ENCODE peak calls at places on chromosome 10, in ten cellular contexts. D is mammary epithelial cell; L is activated CD8-positive, alpha-beta memory T cell treated with anti-CD3 and anti-CD28 coated beads, Interleukin-2, amount 50 U/mL, for 48 hours; E is thoracic aorta; U is RCC 7860; C is heart left ventricle; T is nephron progenitor cell; A is GOT3; O is transverse colon; W is body of pancreas. P is an unnamed sample.

GRCh38 chr10:106705576-106706526 is 458.7 kb downstream of the SORCS1 start:
- DNase-seq in D (peak), T (peak), W (peak), L (peak), O (peak), A (no peak), E (no peak), U (peak), C (peak), P (no peak)

GRCh38 chr10:79248341-79248931 is 98.8 kb upstream of the PPIF start:
- DNase-seq in T (no peak), C (peak), A (no peak), L (no peak), O (peak), W (no peak), D (no peak), U (no peak), E (no peak), P (no peak)

GRCh38 chr10:70324341-70324861 is 40.6 kb upstream of the NPFFR1 start:
- DNase-seq in C (peak), O (no peak), T (peak), W (no peak), U (no peak), A (no peak), D (no peak), E (no peak), L (no peak), P (no peak)

GRCh38 chr10:28977518-28977917 is 300.2 kb downstream of the BAMBI start:
- DNase-seq in C (no peak), D (no peak), E (no peak), A (no peak), U (no peak), T (no peak), O (no peak), W (no peak), L (no peak), P (no peak)

GRCh38 chr10:112960151-112960681 is 10.2 kb downstream of the TCF7L2 start:
- DNase-seq in C (no peak), A (no peak), O (no peak), L (no peak), T (no peak), U (peak), W (no peak), D (no peak), E (no peak), P (no peak)

GRCh38 chr10:33669861-33670385 is 335.5 kb upstream of the NRP1 start:
- DNase-seq in A (no peak), O (no peak), C (no peak), D (no peak), T (no peak), L (no peak), E (no peak), W (no peak), U (no peak), P (no peak)

GRCh38 chr10:132408367-132408781 is 11.4 kb downstream of the PWWP2B start:
- DNase-seq in W (peak), E (no peak), O (peak), U (no peak), T (peak), C (no peak), A (no peak), L (no peak), D (peak), P (no peak)

GRCh38 chr10:5959581-5960069 is 17.7 kb downstream of the IL15RA start:
- DNase-seq in U (no peak), C (peak), L (no peak), T (no peak), E (no peak), W (no peak), D (no peak), A (no peak), O (no peak), P (no peak)

GRCh38 chr10:49164587-49165188 is 23.5 kb downstream of the TMEM273 start:
- DNase-seq in O (no peak), L (no peak), D (peak), E (no peak), W (peak), U (no peak), C (peak), A (no peak), T (peak), P (no peak)

GRCh38 chr10:102744374-102745051 is 765 bp downstream of the WBP1L start:
- DNase-seq in A (no peak), C (peak), W (peak), E (no peak), D (no peak), T (peak), L (peak), U (no peak), O (no peak), P (no peak)

GRCh38 chr10:104303594-104304178 is 34.6 kb downstream of the ITPRIP start:
- DNase-seq in D (no peak), C (no peak), O (no peak), T (no peak), E (no peak), A (no peak), U (no peak), W (no peak), L (no peak), P (no peak)

GRCh38 chr10:74752371-74752990 is 73.9 kb upstream of the KAT6B start:
- DNase-seq in A (no peak), U (no peak), T (no peak), C (no peak), L (peak), W (no peak), D (no peak), O (no peak), E (no peak), P (no peak)

GRCh38 chr10:50464004-50464409 is 159.7 kb downstream of the SGMS1 start:
- DNase-seq in D (no peak), E (no peak), O (no peak), C (no peak), W (no peak), L (no peak), U (no peak), T (no peak), A (no peak), P (no peak)

GRCh38 chr10:133268532-133268931 is 8.1 kb downstream of the ADAM8 start:
- DNase-seq in O (no peak), L (no peak), E (no peak), D (no peak), A (no peak), W (no peak), U (no peak), T (no peak), C (no peak), P (no peak)

GRCh38 chr10:77702166-77702565 is 64.6 kb upstream of the KCNMA1 start:
- DNase-seq in U (peak), W (no peak), L (peak), E (no peak), A (no peak), T (no peak), D (peak), O (no peak), C (no peak), P (no peak)

GRCh38 chr10:129626801-129627434 is 159.9 kb downstream of the MGMT start:
- DNase-seq in C (no peak), A (no peak), U (no peak), D (no peak), T (no peak), O (no peak), W (no peak), L (no peak), E (no peak), P (no peak)

GRCh38 chr10:29636178-29636577 is 1.4 kb upstream of the SVIL start:
- DNase-seq in A (no peak), T (no peak), D (peak), L (no peak), U (peak), W (no peak), E (no peak), O (no peak), C (no peak), P (no peak)

GRCh38 chr10:123512881-123513822 is 153.0 kb upstream of the GPR26 start:
- DNase-seq in D (no peak), O (no peak), L (no peak), A (no peak), C (no peak), W (no peak), U (no peak), E (no peak), T (no peak), P (no peak)

GRCh38 chr10:26480909-26481703 is 43.0 kb downstream of the APBB1IP start:
- DNase-seq in T (no peak), O (no peak), U (no peak), C (no peak), W (no peak), L (no peak), E (no peak), D (no peak), A (no peak), P (no peak)

GRCh38 chr10:11270135-11270857 is 252.6 kb downstream of the CELF2 start:
- DNase-seq in C (peak), A (no peak), E (no peak), O (peak), U (peak), L (peak), W (peak), T (peak), D (peak), P (no peak)

GRCh38 chr10:45586028-45586824 is 86.3 kb downstream of the ZFAND4 start:
- DNase-seq in E (no peak), O (no peak), W (no peak), T (no peak), L (no peak), C (no peak), D (no peak), A (no peak), U (no peak), P (no peak)

GRCh38 chr10:133087679-133088523 is at the start of gene ADGRA1:
- DNase-seq in L (no peak), O (no peak), W (peak), T (peak), A (no peak), U (no peak), D (no peak), E (no peak), C (no peak), P (no peak)

GRCh38 chr10:133279961-133280283 is 3.3 kb upstream of the ADAM8 start:
- DNase-seq in O (no peak), L (no peak), D (no peak), E (no peak), T (no peak), W (no peak), U (no peak), A (no peak), C (no peak), P (no peak)

GRCh38 chr10:61066661-61067353 is 122.8 kb upstream of the RHOBTB1 start:
- DNase-seq in U (no peak), E (no peak), W (no peak), A (no peak), D (no peak), T (no peak), L (no peak), C (no peak), O (no peak), P (no peak)

GRCh38 chr10:119368991-119369869 is 161.9 kb downstream of the GRK5 start:
- DNase-seq in E (no peak), U (no peak), D (no peak), C (peak), L (no peak), A (no peak), W (peak), T (no peak), O (peak), P (no peak)

P was measured in esophagus squamous epithelium.